ENCODE peak calls at places on chromosomes 11 and 22, in nine cellular contexts. E is A549, X is tibial nerve, M is suprapubic skin, V is transverse colon, T is ovary, U is K562, P is sigmoid colon, A is SK-N-SH. L is an unnamed sample.

GRCh38 chr22:24177045-24177444 is 4.2 kb upstream of the SUSD2 start:
- DNase-seq in E (no peak), X (no peak), M (no peak), V (no peak), T (no peak), U (no peak), P (no peak), A (no peak), L (no peak)

GRCh38 chr22:40855960-40856512 is 403 bp downstream of the ST13 start:
- DNase-seq in E (peak; percentile 19), X (no peak), M (peak; percentile 78), V (no peak), T (no peak), U (peak; percentile 60), P (peak; percentile 69), A (peak; percentile 46), L (peak; percentile 28)

GRCh38 chr11:70510106-70510505 is 111.8 kb downstream of the CTTN start:
- DNase-seq in E (no peak), X (no peak), M (no peak), V (no peak), T (no peak), U (no peak), P (no peak), A (no peak), L (no peak)

GRCh38 chr11:35235944-35236666 is 97.1 kb downstream of the CD44 start:
- DNase-seq in E (peak; percentile 54), X (no peak), M (no peak), V (peak; percentile 68), T (no peak), U (no peak), P (no peak), A (no peak), L (peak; percentile 72)

GRCh38 chr22:20523118-20523983 is 15.9 kb downstream of the MED15 start:
- DNase-seq in E (no peak), X (no peak), M (no peak), V (no peak), T (no peak), U (peak; percentile 77), P (no peak), A (no peak), L (no peak)

GRCh38 chr22:35697142-35697541 is 20.5 kb upstream of the APOL5 start:
- DNase-seq in E (no peak), X (no peak), M (no peak), V (no peak), T (no peak), U (no peak), P (no peak), A (no peak), L (no peak)

GRCh38 chr11:83862033-83862432 is 575.9 kb upstream of the CCDC90B start:
- DNase-seq in E (no peak), X (no peak), M (no peak), V (no peak), T (no peak), U (no peak), P (no peak), A (no peak), L (no peak)

GRCh38 chr11:62392944-62393628 is 25.7 kb upstream of the SCGB1A1 start:
- DNase-seq in E (peak; percentile 82), X (no peak), M (peak; percentile 29), V (no peak), T (no peak), U (peak; percentile 79), P (no peak), A (no peak), L (no peak)

GRCh38 chr11:82080160-82080559 is 653.5 kb downstream of the FAM181B start:
- DNase-seq in E (no peak), X (no peak), M (no peak), V (no peak), T (no peak), U (no peak), P (no peak), A (no peak), L (no peak)

GRCh38 chr11:64743591-64744543 is at the start of gene RASGRP2:
- DNase-seq in E (peak; percentile 76), X (peak; percentile 56), M (peak; percentile 90), V (peak; percentile 84), T (peak; percentile 68), U (peak; percentile 74), P (peak; percentile 93), A (peak; percentile 84), L (peak; percentile 74)

GRCh38 chr11:82703796-82704195 is 29.9 kb downstream of the FAM181B start:
- DNase-seq in E (no peak), X (no peak), M (no peak), V (no peak), T (no peak), U (no peak), P (no peak), A (no peak), L (no peak)

GRCh38 chr22:37932401-37932800 is 21.0 kb downstream of the C22orf23 start:
- DNase-seq in E (no peak), X (no peak), M (no peak), V (no peak), T (no peak), U (no peak), P (no peak), A (no peak), L (no peak)

GRCh38 chr22:37931893-37932389 is 21.5 kb downstream of the C22orf23 start:
- DNase-seq in E (no peak), X (no peak), M (no peak), V (no peak), T (no peak), U (no peak), P (no peak), A (no peak), L (no peak)

GRCh38 chr22:37932821-37933578 is 20.4 kb downstream of the C22orf23 start:
- DNase-seq in E (no peak), X (no peak), M (no peak), V (no peak), T (peak; percentile 43), U (no peak), P (peak; percentile 74), A (no peak), L (peak; percentile 55)

GRCh38 chr22:37930952-37931440 is 22.4 kb downstream of the C22orf23 start:
- DNase-seq in E (no peak), X (no peak), M (no peak), V (no peak), T (no peak), U (no peak), P (no peak), A (no peak), L (no peak)

GRCh38 chr22:37933711-37934376 is 19.6 kb downstream of the C22orf23 start:
- DNase-seq in E (peak; percentile 87), X (peak; percentile 75), M (peak; percentile 93), V (peak; percentile 93), T (peak; percentile 87), U (peak; percentile 90), P (peak; percentile 94), A (peak; percentile 95), L (peak; percentile 95)
- H3K4me1 ChIP-seq in E (peaks cover 14% of the 10 kb centered on the region), X (peaks cover 12% of the 10 kb centered on the region), M (peaks cover 43% of the 10 kb centered on the region), V (peaks cover 17% of the 10 kb centered on the region), T (peaks cover 11% of the 10 kb centered on the region), U (peaks cover 24% of the 10 kb centered on the region), P (peaks cover 53% of the 10 kb centered on the region), A (peaks cover 6% of the 10 kb centered on the region), L (peaks cover 53% of the 10 kb centered on the region)

GRCh38 chr11:59574467-59574866 is 41.1 kb downstream of the OSBP start:
- DNase-seq in E (no peak), X (no peak), M (no peak), V (no peak), T (no peak), U (no peak), P (no peak), A (no peak), L (no peak)
- TF ChIP-seq EP300 in E (no peak), X (no peak), M (no peak), V (no peak), T (no peak), U (no peak), P (no peak), A (no peak), L (no peak)

GRCh38 chr22:25696763-25697710 is 45.0 kb upstream of the MYO18B start:
- DNase-seq in E (no peak), X (no peak), M (no peak), V (no peak), T (no peak), U (no peak), P (no peak), A (peak; percentile 78), L (no peak)

GRCh38 chr22:25697978-25698377 is 44.0 kb upstream of the MYO18B start:
- DNase-seq in E (no peak), X (no peak), M (no peak), V (no peak), T (no peak), U (no peak), P (no peak), A (no peak), L (no peak)

GRCh38 chr22:25700996-25701815 is 40.8 kb upstream of the MYO18B start:
- DNase-seq in E (no peak), X (no peak), M (no peak), V (no peak), T (no peak), U (no peak), P (no peak), A (peak; percentile 49), L (no peak)

GRCh38 chr22:25698461-25698860 is 43.5 kb upstream of the MYO18B start:
- DNase-seq in E (no peak), X (no peak), M (no peak), V (no peak), T (no peak), U (no peak), P (no peak), A (no peak), L (no peak)

DNA sequence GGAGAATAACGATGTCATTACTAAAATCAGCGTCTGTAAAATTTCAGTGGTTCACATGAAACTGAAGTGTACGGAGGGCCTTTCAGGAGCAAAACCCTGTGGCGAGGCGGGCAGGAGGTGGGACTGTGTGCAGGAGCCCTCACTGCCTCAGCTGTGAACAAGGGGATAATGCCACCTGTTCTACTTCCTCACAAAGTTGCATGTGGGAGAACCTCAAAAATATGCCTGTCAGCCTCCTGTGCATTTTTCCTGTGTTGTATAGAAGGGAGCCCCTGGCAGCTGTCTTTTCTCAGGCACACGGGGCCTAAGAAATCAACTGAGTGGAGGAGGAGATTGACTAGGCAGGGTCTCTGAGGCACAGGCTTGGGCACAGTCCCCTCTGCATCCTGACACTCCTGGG is 43.0 kb upstream of the MYO18B start:
- DNase-seq in E (no peak), X (no peak), M (no peak), V (no peak), T (no peak), U (no peak), P (no peak), A (no peak), L (no peak)
- H3K4me1 ChIP-seq in E (no peaks in the 10 kb centered on the region), X (no peaks in the 10 kb centered on the region), M (peaks cover 9% of the 10 kb centered on the region), V (no peaks in the 10 kb centered on the region), T (no peaks in the 10 kb centered on the region), U (no peaks in the 10 kb centered on the region), P (peaks cover 8% of the 10 kb centered on the region), A (no peaks in the 10 kb centered on the region), L (no peaks in the 10 kb centered on the region)

DNA sequence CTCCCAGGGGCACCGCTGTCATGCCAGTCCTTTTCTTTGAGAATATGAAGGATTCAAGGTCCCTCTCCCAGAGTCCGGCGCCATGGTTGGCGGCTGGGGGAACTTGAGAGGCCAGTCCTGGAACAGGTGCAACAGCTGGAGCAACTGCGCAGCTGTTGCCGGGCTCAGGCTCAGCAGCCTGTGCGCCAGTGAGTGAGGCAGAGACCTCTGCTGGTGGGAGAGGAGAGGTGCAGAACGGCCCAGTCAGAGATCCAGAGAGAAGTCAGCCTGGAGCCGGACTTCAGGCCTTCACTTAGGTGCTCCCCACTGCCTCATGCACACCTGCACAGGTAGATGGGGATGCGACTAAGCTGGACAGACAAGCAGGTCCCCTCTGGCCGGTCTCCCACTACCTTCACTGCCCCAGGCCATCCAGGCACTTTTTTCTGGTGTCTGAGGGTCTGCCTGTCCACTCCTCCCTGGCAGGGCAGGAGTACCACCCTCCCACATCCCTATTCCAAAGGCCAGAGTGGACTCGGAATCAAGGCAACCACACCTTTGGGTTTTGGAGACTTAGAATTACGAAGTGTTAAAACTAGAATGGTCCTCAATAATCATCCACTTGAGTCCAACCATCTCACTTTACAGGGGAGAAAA is 4.6 kb downstream of the CHRDL2 start:
- DNase-seq in E (peak; percentile 74), X (peak; percentile 37), M (peak; percentile 79), V (peak; percentile 76), T (peak; percentile 84), U (peak; percentile 83), P (peak; percentile 93), A (peak; percentile 87), L (peak; percentile 80)
- TF ChIP-seq EP300 in E (no peak), X (no peak), M (no peak), V (no peak), T (no peak), U (no peak), P (no peak), A (no peak), L (no peak)

L was measured in stomach.